ENCODE peak calls at places on chromosome 13, in four cellular contexts. W, U, V and X are unnamed samples.
A peak's percentile ranks its signal among the peaks of the same experiment; 100 is the strongest.

GRCh38 chr13:99199541-99200432 is 867 bp upstream of the UBAC2 start:
- DNase-seq in W (no peak), U (peak; percentile 54), V (no peak), X (no peak)

GRCh38 chr13:26222523-26223046 is 471 bp upstream of the RNF6 start:
- DNase-seq in W (no peak), U (no peak), V (no peak), X (no peak)

GRCh38 chr13:27203854-27204253 is 32.2 kb upstream of the USP12 start:
- DNase-seq in W (peak; percentile 6), U (no peak), V (no peak), X (no peak)

GRCh38 chr13:47413112-47413511 is 516.3 kb upstream of the HTR2A start:
- DNase-seq in W (no peak), U (no peak), V (no peak), X (no peak)

GRCh38 chr13:53382008-53382407 is 353.4 kb downstream of the OLFM4 start:
- DNase-seq in W (no peak), U (no peak), V (no peak), X (no peak)

GRCh38 chr13:78382946-78383542 is 220.3 kb downstream of the POU4F1 start:
- DNase-seq in W (no peak), U (no peak), V (no peak), X (no peak)

GRCh38 chr13:41985788-41986508 is 25.0 kb upstream of the VWA8 start:
- DNase-seq in W (no peak), U (no peak), V (no peak), X (no peak)

GRCh38 chr13:114130708-114131580 is 1.5 kb downstream of the RASA3 start:
- DNase-seq in W (peak; percentile 77), U (peak; percentile 98), V (peak; percentile 86), X (peak; percentile 63)

GRCh38 chr13:109271991-109272454 is 514.4 kb downstream of the IRS2 start:
- DNase-seq in W (no peak), U (no peak), V (no peak), X (no peak)

GRCh38 chr13:80840313-80840976 is 499.5 kb upstream of the SPRY2 start:
- DNase-seq in W (no peak), U (no peak), V (no peak), X (no peak)

GRCh38 chr13:77919351-77920294 is 992 bp upstream of the EDNRB start:
- DNase-seq in W (peak; percentile 53), U (peak; percentile 4), V (no peak), X (no peak)

GRCh38 chr13:51623473-51623872 is 39.2 kb downstream of the WDFY2 start:
- DNase-seq in W (no peak), U (no peak), V (no peak), X (no peak)

GRCh38 chr13:60047943-60048342 is 115.8 kb downstream of the DIAPH3 start:
- DNase-seq in W (no peak), U (no peak), V (no peak), X (no peak)

GRCh38 chr13:113149711-113150544 is 8.5 kb upstream of the PROZ start:
- DNase-seq in W (no peak), U (no peak), V (no peak), X (no peak)

GRCh38 chr13:83878691-83879410 is 3.4 kb downstream of the SLITRK1 start:
- DNase-seq in W (peak; percentile 59), U (no peak), V (no peak), X (no peak)

GRCh38 chr13:110185696-110186095 is 121.3 kb downstream of the COL4A1 start:
- DNase-seq in W (no peak), U (no peak), V (no peak), X (no peak)

GRCh38 chr13:87274209-87274819 is 396.9 kb upstream of the SLITRK5 start:
- DNase-seq in W (peak; percentile 18), U (no peak), V (peak; percentile 1), X (no peak)